ENCODE peak calls at places on chromosomes 12 and 14, in seven cellular contexts. F, K, S, V, X, U and D are unnamed samples.

GRCh38 chr12:6523708-6524107 is 10.6 kb upstream of the GAPDH start:
- DNase-seq in F (no peak), K (no peak), S (no peak), V (no peak), X (no peak), U (no peak), D (no peak)

GRCh38 chr12:102816816-102817434 is 100.1 kb downstream of the PAH start:
- DNase-seq in F (no peak), K (peak), S (no peak), V (no peak), X (no peak), U (peak), D (peak)

GRCh38 chr12:2295941-2296461 is 243.2 kb downstream of the CACNA1C start:
- DNase-seq in F (no peak), K (peak), S (no peak), V (no peak), X (no peak), U (no peak), D (no peak)

GRCh38 chr14:91414475-91415342 is 2.9 kb downstream of the CCDC88C start:
- DNase-seq in F (no peak), K (no peak), S (no peak), V (no peak), X (no peak), U (no peak), D (no peak)

GRCh38 chr12:45612044-45612794 is 117.3 kb upstream of the ARID2 start:
- DNase-seq in F (no peak), K (peak), S (no peak), V (no peak), X (no peak), U (no peak), D (no peak)

GRCh38 chr12:116968986-116969385 is 58.2 kb downstream of the FBXW8 start:
- DNase-seq in F (no peak), K (no peak), S (no peak), V (no peak), X (no peak), U (no peak), D (no peak)

GRCh38 chr12:18436163-18436562 is 174.8 kb downstream of the PIK3C2G start:
- DNase-seq in F (no peak), K (peak), S (no peak), V (no peak), X (no peak), U (no peak), D (no peak)

GRCh38 chr14:92726135-92726932 is 22.1 kb downstream of the LGMN start:
- DNase-seq in F (peak), K (peak), S (no peak), V (peak), X (no peak), U (peak), D (peak)

GRCh38 chr14:63443988-63444387 is 99.2 kb downstream of the PPP2R5E start:
- DNase-seq in F (no peak), K (no peak), S (no peak), V (no peak), X (no peak), U (no peak), D (no peak)

GRCh38 chr14:104243200-104243599 is 104.8 kb downstream of the KIF26A start:
- DNase-seq in F (peak), K (no peak), S (no peak), V (no peak), X (no peak), U (no peak), D (no peak)

GRCh38 chr12:119229837-119230236 is 51.1 kb downstream of the HSPB8 start:
- DNase-seq in F (no peak), K (peak), S (no peak), V (no peak), X (no peak), U (peak), D (no peak)
- H3K4me3 ChIP-seq in F (no peak), K (no peak), S (no peak), V (no peak), X (no peak), U (peak), D (no peak)

DNA sequence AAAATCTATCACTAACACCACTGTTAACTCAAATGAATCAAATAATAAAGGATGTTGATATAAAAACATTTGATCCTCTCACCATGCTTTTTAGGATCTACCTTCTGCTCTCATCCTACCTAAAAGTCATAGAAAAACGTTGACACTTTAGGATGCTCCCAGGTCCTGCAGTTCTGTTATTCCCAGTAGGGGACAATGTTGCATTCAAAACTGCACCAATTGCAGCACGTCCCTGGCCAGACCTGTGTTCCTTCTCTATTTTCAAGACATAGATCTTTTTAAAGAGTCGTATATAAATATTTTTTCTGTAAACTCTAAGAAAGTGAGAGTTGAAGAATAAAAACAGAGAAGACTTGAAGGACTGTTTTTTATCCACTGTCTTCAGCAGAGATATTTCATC is 8.8 kb downstream of the AICDA start:
- DNase-seq in F (no peak), K (no peak), S (no peak), V (no peak), X (no peak), U (no peak), D (no peak)
- TF ChIP-seq CTCF in F (no peak), K (no peak), S (no peak), V (no peak), X (no peak), U (peak), D (no peak)

GRCh38 chr12:50926415-50926814 is 25.9 kb upstream of the HIGD1C start:
- DNase-seq in F (no peak), K (no peak), S (no peak), V (no peak), X (no peak), U (no peak), D (no peak)
- H3K4me3 ChIP-seq in F (no peak), K (peak), S (peak), V (peak), X (peak), U (no peak), D (peak)

DNA sequence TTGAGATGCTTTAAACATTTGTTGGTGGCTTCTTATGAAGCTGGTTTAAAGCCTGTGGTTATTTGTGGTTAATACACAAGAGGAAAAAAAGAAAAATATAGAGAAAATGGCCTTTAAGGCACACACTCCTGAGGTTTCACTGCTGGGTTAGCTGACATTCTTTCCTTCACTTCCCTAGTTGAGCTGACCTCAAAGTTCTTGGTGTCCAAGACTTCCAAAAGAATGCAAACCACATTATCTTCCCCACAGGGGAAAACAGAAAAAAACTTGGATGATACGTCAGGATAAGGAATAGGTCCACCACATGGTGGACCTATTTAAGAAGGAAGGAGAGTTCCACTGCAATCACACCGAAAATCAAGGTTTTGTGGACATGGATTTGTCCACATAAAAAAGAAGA is 94.3 kb downstream of the SLC25A21 start:
- DNase-seq in F (no peak), K (peak), S (no peak), V (no peak), X (no peak), U (no peak), D (no peak)
- TF ChIP-seq CTCF in F (no peak), K (no peak), S (no peak), V (no peak), X (no peak), U (no peak), D (no peak)

DNA sequence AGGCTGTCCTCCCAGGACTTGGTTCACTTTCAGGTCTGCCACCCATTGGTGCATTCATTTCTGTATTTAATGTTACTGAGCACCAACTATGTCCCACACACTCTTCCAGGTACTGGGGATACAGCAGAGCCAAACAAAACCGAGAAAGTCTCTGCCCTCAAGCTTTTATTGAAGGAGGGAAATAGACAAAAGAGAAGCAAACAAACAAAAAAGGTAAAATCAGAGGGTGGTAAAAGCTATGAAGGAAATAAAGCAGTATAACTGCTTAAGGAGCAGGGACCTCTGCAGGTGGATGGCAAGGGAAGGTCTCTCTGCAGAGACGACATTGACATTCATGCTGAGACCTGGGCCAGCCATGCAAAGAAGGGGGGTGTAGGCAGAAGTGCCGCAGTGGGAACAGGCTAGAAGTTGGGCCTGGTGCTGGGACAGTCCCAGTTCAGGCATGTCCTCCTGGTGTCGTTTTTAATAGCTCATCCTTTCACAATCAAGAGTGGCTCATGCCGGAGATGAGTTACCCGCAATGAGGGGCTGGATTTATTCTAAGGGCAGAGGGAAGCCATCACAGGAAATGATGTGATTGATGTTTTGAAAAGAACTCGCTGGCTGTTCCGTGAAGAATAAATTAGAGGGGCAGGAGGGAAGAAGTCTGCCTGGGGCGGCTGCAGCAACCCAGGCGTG is 72.8 kb downstream of the IRF2BPL start:
- DNase-seq in F (peak), K (peak), S (no peak), V (peak), X (peak), U (no peak), D (no peak)
- H3K4me3 ChIP-seq in F (no peak), K (no peak), S (peak), V (peak), X (peak), U (peak), D (peak)

DNA sequence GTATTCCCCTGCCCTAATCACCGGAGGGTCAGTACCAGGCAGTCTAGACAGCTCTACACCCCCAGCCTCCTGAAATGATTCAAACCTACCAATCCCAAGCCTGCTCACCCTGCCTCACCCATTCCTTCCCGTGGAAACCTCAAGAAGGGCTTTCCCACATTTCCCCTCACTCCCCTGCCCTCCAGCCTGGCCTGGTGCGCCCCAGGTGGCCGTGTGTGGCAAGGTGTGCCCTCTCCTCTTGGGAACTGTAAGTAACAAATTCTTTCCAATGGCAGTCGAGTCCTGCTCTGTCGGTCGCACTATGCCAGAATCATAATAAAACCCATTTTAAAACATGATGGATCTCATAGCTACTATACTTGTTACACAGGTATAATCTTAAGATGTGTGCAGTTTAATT is 13.9 kb upstream of the DEGS2 start:
- DNase-seq in F (no peak), K (no peak), S (no peak), V (no peak), X (no peak), U (no peak), D (no peak)
- TF ChIP-seq CTCF in F (no peak), K (no peak), S (no peak), V (no peak), X (no peak), U (peak), D (no peak)

DNA sequence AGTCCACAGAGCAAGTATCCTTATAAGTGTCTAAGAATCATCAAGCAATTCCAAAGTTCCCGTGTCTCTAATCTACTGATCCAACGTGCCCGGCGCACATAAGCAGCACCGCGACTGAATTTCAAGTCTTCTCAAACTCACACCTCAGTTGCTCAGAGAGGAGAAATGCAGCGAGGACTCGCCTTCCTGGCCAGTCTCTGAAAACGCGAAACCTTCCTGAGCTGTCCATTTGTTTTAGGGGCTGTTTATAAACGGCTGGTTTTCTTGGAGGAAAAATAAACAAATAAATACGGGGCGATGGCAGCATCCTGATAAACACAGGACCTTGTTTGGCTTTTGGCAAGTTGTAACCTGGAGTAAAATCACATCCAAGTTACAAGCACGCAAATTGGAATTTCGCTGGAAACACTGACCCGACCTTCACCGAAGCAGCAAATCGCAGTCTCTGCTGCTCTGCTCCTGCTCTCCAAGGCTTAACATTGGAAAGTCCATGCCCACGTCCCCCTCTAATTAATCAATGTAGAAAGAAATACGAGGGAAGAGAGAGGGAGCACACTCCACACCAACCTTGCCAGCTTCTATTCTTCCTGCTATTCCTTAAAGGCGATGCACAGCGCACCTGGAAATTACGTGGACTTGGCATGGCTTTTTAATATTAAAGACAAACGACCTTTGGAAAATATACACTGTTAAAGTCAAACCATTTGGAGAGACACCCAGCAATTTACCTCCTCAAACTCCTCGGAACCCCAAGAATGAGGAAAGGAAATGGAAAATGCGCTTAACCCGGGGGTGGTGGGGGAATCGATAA is 248.7 kb downstream of the APAF1 start:
- DNase-seq in F (no peak), K (no peak), S (no peak), V (no peak), X (no peak), U (no peak), D (no peak)
- H3K4me3 ChIP-seq in F (no peak), K (no peak), S (no peak), V (no peak), X (no peak), U (no peak), D (no peak)

DNA sequence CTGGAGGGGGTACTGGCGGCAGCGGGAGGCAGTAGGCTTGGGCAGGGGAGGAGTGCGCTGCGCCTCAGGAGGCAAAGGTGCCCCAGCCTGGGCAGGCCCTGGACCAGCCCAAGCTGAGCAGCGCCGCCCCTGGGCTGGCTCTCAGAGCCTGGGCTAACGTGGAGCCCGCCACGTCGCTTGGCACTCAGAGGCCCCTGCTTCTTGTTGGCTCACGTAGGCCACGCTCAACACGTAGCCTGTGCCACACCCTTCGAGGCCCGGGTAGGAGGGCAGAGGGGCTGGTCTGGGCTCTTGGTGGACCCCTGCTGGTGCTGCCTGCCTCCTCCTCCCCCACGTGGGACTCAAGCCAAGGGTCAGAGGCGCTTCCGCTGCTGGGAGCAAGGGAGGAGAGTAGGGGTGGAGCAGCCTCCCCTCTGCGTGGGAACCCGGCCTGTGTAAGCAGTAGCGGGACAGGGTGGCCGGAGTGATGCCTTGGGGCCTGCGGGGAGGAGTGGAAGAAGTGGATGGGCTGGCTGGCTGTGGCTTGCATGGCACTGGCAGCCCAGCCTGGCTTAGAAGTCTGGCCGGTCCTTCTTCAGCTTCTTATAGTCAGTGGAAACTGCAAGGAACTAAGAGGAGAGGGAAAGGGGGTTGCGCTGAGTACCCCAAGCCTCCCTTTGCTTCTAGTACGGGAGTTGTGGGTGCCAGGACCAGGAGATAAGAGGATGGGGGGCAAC is 5.7 kb downstream of the SHMT2 start:
- DNase-seq in F (no peak), K (peak), S (no peak), V (peak), X (no peak), U (no peak), D (no peak)
- TF ChIP-seq CTCF in F (no peak), K (no peak), S (no peak), V (peak), X (no peak), U (no peak), D (peak)